ENCODE peak calls at places on chromosomes 4 and X, in four cellular contexts. H is fibroblast of pulmonary artery, U is epithelial cell of esophagus, F is dorsolateral prefrontal cortex. N is an unnamed sample.

GRCh38 chrX:74015379-74016019 is 288.5 kb upstream of the ZCCHC13 start:
- DNase-seq in H (peak), U (peak), F (no peak), N (peak)

GRCh38 chrX:30653415-30654131 is at the start of gene GK:
- DNase-seq in H (no peak), U (no peak), F (no peak), N (peak)

GRCh38 chr4:152164561-152164960 is 371.3 kb downstream of the FBXW7 start:
- DNase-seq in H (no peak), U (peak), F (no peak), N (no peak)

GRCh38 chr4:10738826-10739489 is 54.4 kb upstream of the CLNK start:
- DNase-seq in H (peak), U (peak), F (no peak), N (no peak)

GRCh38 chrX:51742586-51742985 is 656 bp upstream of the GSPT2 start:
- DNase-seq in H (no peak), U (no peak), F (no peak), N (no peak)

GRCh38 chr4:25449688-25450087 is 72.6 kb downstream of the ANAPC4 start:
- DNase-seq in H (no peak), U (no peak), F (no peak), N (no peak)

GRCh38 chr4:105989411-105990242 is 94.4 kb downstream of the NPNT start:
- DNase-seq in H (no peak), U (no peak), F (no peak), N (no peak)

GRCh38 chrX:51743179-51743957 is at the start of gene GSPT2:
- DNase-seq in H (peak), U (peak), F (peak), N (peak)

GRCh38 chr4:22482250-22483127 is 33.4 kb downstream of the ADGRA3 start:
- DNase-seq in H (no peak), U (no peak), F (no peak), N (no peak)

GRCh38 chr4:71607109-71607508 is 176.8 kb downstream of the GC start:
- DNase-seq in H (no peak), U (no peak), F (no peak), N (no peak)

GRCh38 chr4:30443289-30443688 is 276.9 kb upstream of the PCDH7 start:
- DNase-seq in H (no peak), U (no peak), F (no peak), N (no peak)

GRCh38 chrX:40130207-40130606 is 32.4 kb upstream of the BCOR start:
- DNase-seq in H (peak), U (peak), F (no peak), N (peak)

GRCh38 chr4:34720563-34720962 is 1523.8 kb downstream of the ARAP2 start:
- DNase-seq in H (peak), U (peak), F (no peak), N (peak)

GRCh38 chr4:2817701-2818350 is 24.9 kb downstream of the SH3BP2 start:
- DNase-seq in H (no peak), U (peak), F (no peak), N (no peak)

GRCh38 chr4:98446499-98447375 is 185.6 kb downstream of the RAP1GDS1 start:
- DNase-seq in H (peak), U (peak), F (no peak), N (peak)

GRCh38 chr4:134421734-134422133 is 220.1 kb upstream of the PABPC4L start:
- DNase-seq in H (no peak), U (no peak), F (no peak), N (no peak)

GRCh38 chrX:10992110-10992509 is 119.0 kb upstream of the HCCS start:
- DNase-seq in H (no peak), U (no peak), F (no peak), N (no peak)

GRCh38 chr4:71380721-71381120 is 41.9 kb downstream of the SLC4A4 start:
- DNase-seq in H (peak), U (peak), F (no peak), N (peak)

GRCh38 chrX:133749370-133749769 is 236.0 kb downstream of the GPC3 start:
- DNase-seq in H (no peak), U (no peak), F (no peak), N (no peak)

GRCh38 chr4:98939892-98940298 is 11.0 kb upstream of the EIF4E start:
- DNase-seq in H (peak), U (peak), F (no peak), N (peak)

GRCh38 chr4:94390804-94391410 is 48.3 kb upstream of the HPGDS start:
- DNase-seq in H (peak), U (peak), F (no peak), N (peak)

GRCh38 chr4:76377922-76378321 is 43.0 kb downstream of the CCDC158 start:
- DNase-seq in H (peak), U (peak), F (no peak), N (peak)

GRCh38 chrX:17529349-17529748 is 154.3 kb downstream of the NHS start:
- DNase-seq in H (no peak), U (no peak), F (no peak), N (no peak)

GRCh38 chr4:24876431-24876830 is 36.4 kb downstream of the CCDC149 start:
- DNase-seq in H (no peak), U (no peak), F (no peak), N (no peak)

GRCh38 chrX:69024931-69025330 is 140.3 kb downstream of the PJA1 start:
- DNase-seq in H (peak), U (peak), F (no peak), N (peak)

GRCh38 chrX:10506781-10507180 is 113.6 kb downstream of the MID1 start:
- DNase-seq in H (peak), U (no peak), F (no peak), N (no peak)

GRCh38 chr4:11487876-11488545 is 59.3 kb upstream of the HS3ST1 start:
- DNase-seq in H (peak), U (peak), F (no peak), N (peak)

GRCh38 chr4:93759506-93759905 is 69.0 kb upstream of the ATOH1 start:
- DNase-seq in H (no peak), U (peak), F (no peak), N (no peak)

GRCh38 chrX:15977644-15978043 is 123.0 kb upstream of the AP1S2 start:
- DNase-seq in H (no peak), U (no peak), F (no peak), N (no peak)

GRCh38 chr4:23423540-23423939 is 466.3 kb downstream of the PPARGC1A start:
- DNase-seq in H (no peak), U (no peak), F (no peak), N (no peak)

GRCh38 chr4:121551881-121552280 is 144.9 kb downstream of the ANXA5 start:
- DNase-seq in H (peak), U (no peak), F (no peak), N (no peak)

GRCh38 chrX:68417651-68418050 is 15.6 kb downstream of the OPHN1 start:
- DNase-seq in H (no peak), U (peak), F (no peak), N (no peak)

GRCh38 chrX:355329-356050 is 31.2 kb downstream of the PPP2R3B start:
- DNase-seq in H (no peak), U (no peak), F (no peak), N (no peak)

GRCh38 chrX:154000051-154000450 is 19.7 kb downstream of the IRAK1 start:
- DNase-seq in H (no peak), U (peak), F (no peak), N (no peak)

GRCh38 chr4:102761478-102761790 is 666 bp upstream of the MANBA start:
- DNase-seq in H (peak), U (peak), F (no peak), N (peak)

GRCh38 chr4:64407000-64407399 is 2.2 kb downstream of the TECRL start:
- DNase-seq in H (no peak), U (peak), F (no peak), N (no peak)

GRCh38 chr4:103915224-103915869 is 195.6 kb upstream of the TACR3 start:
- DNase-seq in H (peak), U (peak), F (no peak), N (peak)

GRCh38 chr4:108881190-108881589 is 118.3 kb upstream of the ETNPPL start:
- DNase-seq in H (peak), U (peak), F (no peak), N (peak)

GRCh38 chrX:136076942-136077341 is 70.4 kb upstream of the FHL1 start:
- DNase-seq in H (no peak), U (no peak), F (no peak), N (no peak)

GRCh38 chr4:54998991-54999390 is 126.4 kb downstream of the KDR start:
- DNase-seq in H (peak), U (peak), F (no peak), N (peak)
- TF ChIP-seq CTCF in H (peak), U (peak), F (peak), N (peak)

DNA sequence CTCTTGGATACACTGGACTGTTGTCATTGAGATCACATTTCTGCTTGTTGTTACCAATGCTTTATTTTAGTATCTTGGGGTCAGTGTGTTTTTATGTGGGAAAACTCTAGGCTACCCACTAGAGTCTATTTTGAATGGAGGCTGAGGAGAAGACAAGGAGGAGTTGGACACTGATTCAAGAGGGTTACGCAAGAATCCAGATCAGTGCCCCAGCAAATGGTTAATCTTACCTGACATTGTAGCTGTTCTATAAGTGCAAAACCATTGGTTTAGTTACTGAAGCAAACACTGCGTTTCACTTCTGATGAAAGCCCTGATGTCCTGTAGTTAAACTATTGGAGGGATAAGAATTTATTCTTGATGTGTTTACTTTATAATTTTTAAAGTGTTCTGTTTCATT is 331.1 kb upstream of the NR3C2 start:
- DNase-seq in H (no peak), U (no peak), F (no peak), N (no peak)
- H3K4me3 ChIP-seq in H (no peak), U (no peak), F (no peak), N (no peak)

DNA sequence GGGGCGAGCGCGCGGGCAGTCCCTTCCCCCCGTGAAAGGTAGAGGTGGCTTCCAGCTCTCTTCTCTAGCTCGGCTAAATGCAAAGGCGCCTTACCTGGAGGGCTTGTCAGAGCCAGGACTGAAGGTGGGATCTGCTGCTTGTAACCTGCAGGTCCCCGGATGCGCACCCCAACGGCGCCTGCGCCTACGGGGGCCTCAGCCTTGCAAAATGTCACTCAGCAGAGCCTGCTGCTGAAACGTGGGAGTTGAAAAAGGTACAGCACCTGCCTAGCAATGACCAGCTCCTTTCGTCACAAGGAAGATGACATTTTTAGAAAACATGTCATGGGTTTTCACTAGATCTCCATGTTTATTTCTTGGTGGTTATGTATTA is 583 bp downstream of the ABHD18 start:
- DNase-seq in H (peak), U (peak), F (no peak), N (no peak)
- TF ChIP-seq CTCF in H (no peak), U (no peak), F (no peak), N (no peak)

GRCh38 chr4:169244210-169244609 is 26.5 kb downstream of the SH3RF1 start:
- DNase-seq in H (peak), U (no peak), F (no peak), N (no peak)
- H3K4me3 ChIP-seq in H (no peak), U (no peak), F (no peak), N (no peak)

DNA sequence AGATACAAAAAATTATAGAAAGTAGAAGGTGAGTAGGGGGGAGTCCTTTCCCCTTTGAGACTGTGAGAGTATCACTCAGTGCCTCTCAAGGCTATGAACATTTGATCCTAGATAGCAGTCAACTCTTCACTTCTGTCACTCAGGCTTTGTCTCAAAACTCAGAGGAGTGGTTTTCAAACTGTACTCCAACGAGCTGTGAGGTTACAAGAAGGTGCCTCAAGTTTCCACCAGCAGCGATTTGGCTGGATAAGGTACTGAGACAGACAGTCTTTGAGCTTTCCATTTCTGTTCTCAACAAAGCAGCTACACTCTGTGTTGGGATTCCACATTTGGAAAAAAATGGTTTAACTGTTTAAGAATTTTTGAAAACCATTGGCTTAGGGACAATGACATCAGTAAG is 48.0 kb upstream of the NDST3 start:
- DNase-seq in H (no peak), U (no peak), F (no peak), N (no peak)
- TF ChIP-seq CTCF in H (no peak), U (no peak), F (no peak), N (no peak)

GRCh38 chrX:48890296-48890925 is 7.2 kb downstream of the TIMM17B start:
- DNase-seq in H (no peak), U (no peak), F (no peak), N (no peak)
- H3K4me3 ChIP-seq in H (peak), U (peak), F (peak), N (peak)

GRCh38 chr4:128306992-128307581 is 19.5 kb upstream of the PGRMC2 start:
- DNase-seq in H (no peak), U (no peak), F (no peak), N (peak)

GRCh38 chr4:128311659-128312392 is 24.2 kb upstream of the PGRMC2 start:
- DNase-seq in H (no peak), U (peak), F (no peak), N (no peak)

GRCh38 chr4:128309585-128309984 is 22.0 kb upstream of the PGRMC2 start:
- DNase-seq in H (no peak), U (no peak), F (no peak), N (peak)

GRCh38 chr4:128308986-128309385 is 21.4 kb upstream of the PGRMC2 start:
- DNase-seq in H (peak), U (no peak), F (no peak), N (peak)

DNA sequence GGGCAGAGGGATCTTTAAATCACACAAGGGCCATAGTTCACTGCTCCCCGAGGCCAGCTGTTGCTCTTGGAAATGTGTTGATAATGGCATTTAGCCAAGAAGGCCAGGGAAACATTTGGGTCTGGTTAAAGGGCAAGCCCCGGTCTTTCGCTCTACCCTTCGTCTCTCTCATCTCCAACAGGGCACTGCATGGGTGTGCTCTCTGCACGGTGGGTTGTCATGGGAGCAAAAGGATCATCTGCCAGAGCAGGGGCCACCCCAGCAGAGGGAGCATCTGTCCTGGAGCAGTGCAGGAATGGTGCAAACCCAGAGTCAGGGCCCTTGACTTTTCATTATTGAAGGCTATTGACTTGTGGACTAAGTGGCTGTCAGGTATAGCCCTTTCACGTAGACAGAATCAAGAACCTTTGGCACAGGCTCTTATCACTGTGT is 22.7 kb upstream of the PGRMC2 start:
- DNase-seq in H (peak), U (no peak), F (no peak), N (peak)
- TF ChIP-seq CTCF in H (peak), U (no peak), F (peak), N (peak)

GRCh38 chr4:110618091-110619000 is 4.5 kb downstream of the PITX2 start:
- DNase-seq in H (no peak), U (peak), F (no peak), N (peak)
- H3K4me3 ChIP-seq in H (no peak), U (no peak), F (no peak), N (peak)

GRCh38 chr4:6887591-6888371 is 21.8 kb upstream of the TBC1D14 start:
- DNase-seq in H (no peak), U (no peak), F (no peak), N (peak)

GRCh38 chr4:6888506-6889071 is 21.0 kb upstream of the TBC1D14 start:
- DNase-seq in H (no peak), U (no peak), F (no peak), N (no peak)

GRCh38 chr4:6886886-6887285 is 22.7 kb upstream of the TBC1D14 start:
- DNase-seq in H (no peak), U (no peak), F (no peak), N (no peak)

GRCh38 chr4:6884341-6884870 is 25.2 kb upstream of the TBC1D14 start:
- DNase-seq in H (no peak), U (no peak), F (no peak), N (peak)

GRCh38 chr4:6885953-6886557 is 23.6 kb upstream of the TBC1D14 start:
- DNase-seq in H (peak), U (peak), F (peak), N (peak)
- TF ChIP-seq CTCF in H (peak), U (peak), F (peak), N (peak)

N was measured in fibroblast of villous mesenchyme.